ENCODE peak calls at places on chromosomes 4 and X, in five cellular contexts. M, B, J, H and Y are unnamed samples.

GRCh38 chr4:4675636-4676035 is 133.8 kb upstream of the STX18 start:
- DNase-seq in B (no peak), H (no peak), J (no peak), M (no peak), Y (no peak)

GRCh38 chr4:40630335-40631021 is 814 bp upstream of the RBM47 start:
- DNase-seq in J (peak), B (no peak), M (no peak), H (no peak), Y (no peak)

GRCh38 chr4:1488831-1489638 is 82.8 kb upstream of the NKX1-1 start:
- DNase-seq in J (no peak), M (no peak), B (no peak), H (no peak), Y (no peak)

GRCh38 chrX:56248492-56248891 is 16.3 kb downstream of the KLF8 start:
- DNase-seq in M (no peak), B (peak), J (peak), H (peak), Y (peak)

GRCh38 chr4:129095811-129096454 is at the start of gene C4orf33:
- DNase-seq in J (peak), M (peak), B (peak), H (peak), Y (peak)

GRCh38 chr4:82988323-82988832 is 22.2 kb downstream of the LIN54 start:
- DNase-seq in J (no peak), M (no peak), B (no peak), H (no peak), Y (no peak)

GRCh38 chr4:64394469-64394868 is 14.8 kb downstream of the TECRL start:
- DNase-seq in H (no peak), B (no peak), J (no peak), M (no peak), Y (no peak)

GRCh38 chrX:16997313-16997712 is 50.9 kb downstream of the REPS2 start:
- DNase-seq in J (no peak), M (no peak), H (no peak), B (no peak), Y (no peak)

GRCh38 chr4:121278811-121279368 is 101.9 kb downstream of the QRFPR start:
- DNase-seq in H (peak), M (no peak), B (no peak), J (no peak), Y (no peak)

GRCh38 chr4:47729086-47729763 is 108.6 kb downstream of the CORIN start:
- DNase-seq in M (no peak), J (no peak), B (no peak), H (no peak), Y (no peak)

GRCh38 chr4:188930822-188931221 is 791.6 kb downstream of the TRIML1 start:
- DNase-seq in H (no peak), B (no peak), J (no peak), M (no peak), Y (peak)